ENCODE peak calls at places on chromosomes 13 and 19, in six cellular contexts. V, A, G, J, E and F are unnamed samples.

GRCh38 chr13:30319703-30320102 is 12.4 kb upstream of the KATNAL1 start:
- DNase-seq in V (no peak), A (no peak), G (no peak), J (no peak), E (no peak), F (no peak)

GRCh38 chr19:23917856-23918255 is 3.2 kb downstream of the ZNF726 start:
- DNase-seq in V (no peak), A (no peak), G (no peak), J (no peak), E (no peak), F (no peak)

GRCh38 chr19:46579286-46579944 is 21.7 kb upstream of the CALM3 start:
- DNase-seq in V (peak), A (no peak), G (no peak), J (no peak), E (peak), F (peak)

GRCh38 chr19:4713384-4713951 is 10.2 kb downstream of the DPP9 start:
- DNase-seq in V (no peak), A (no peak), G (peak), J (peak), E (peak), F (no peak)

GRCh38 chr13:110993788-110994187 is 78.9 kb upstream of the ANKRD10 start:
- DNase-seq in V (no peak), A (no peak), G (no peak), J (no peak), E (no peak), F (no peak)

GRCh38 chr13:65744761-65745160 is 1485.4 kb downstream of the PCDH9 start:
- DNase-seq in V (no peak), A (no peak), G (no peak), J (peak), E (no peak), F (no peak)

GRCh38 chr19:46515879-46516350 is 20.2 kb upstream of the PNMA8B start:
- DNase-seq in V (no peak), A (no peak), G (no peak), J (peak), E (peak), F (no peak)

GRCh38 chr13:78601124-78601885 is 2.0 kb downstream of the POU4F1 start:
- DNase-seq in V (peak), A (no peak), G (no peak), J (peak), E (no peak), F (no peak)

GRCh38 chr13:52827839-52828238 is 20.6 kb downstream of the PCDH8 start:
- DNase-seq in V (no peak), A (no peak), G (no peak), J (no peak), E (no peak), F (no peak)

DNA sequence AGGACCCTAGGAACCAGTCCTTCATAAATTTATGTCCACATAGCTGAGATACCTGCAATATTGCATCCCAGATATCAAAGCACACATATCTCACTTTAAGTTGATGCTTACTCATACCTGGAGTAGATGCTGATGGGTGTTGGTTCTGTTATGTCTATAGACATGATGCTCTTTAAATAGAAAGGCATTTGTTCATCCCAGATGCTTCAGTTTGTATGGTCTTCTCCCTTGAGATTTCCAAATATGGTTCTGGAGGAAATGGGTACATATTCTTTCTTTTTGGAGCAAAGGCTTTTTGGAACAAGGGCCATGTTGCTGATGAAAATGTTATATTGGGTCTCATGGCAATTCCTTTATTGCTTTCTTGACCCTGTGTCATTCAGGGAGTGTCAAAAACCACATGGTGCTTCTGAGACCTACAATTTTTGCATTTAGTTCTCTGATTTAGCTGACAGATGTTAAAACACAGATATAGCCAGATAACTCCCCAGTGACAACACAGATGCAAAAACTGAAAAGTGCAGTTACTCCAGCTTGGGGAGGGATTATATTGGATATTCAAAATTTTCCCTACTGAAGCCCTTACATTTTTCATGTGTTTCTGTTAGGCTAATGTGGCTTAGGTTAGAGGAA is 211.4 kb downstream of the KCNRG start:
- DNase-seq in V (no peak), A (no peak), G (no peak), J (no peak), E (no peak), F (no peak)
- TF ChIP-seq CTCF in V (no peak), A (no peak), G (no peak), J (no peak), E (no peak), F (no peak)

DNA sequence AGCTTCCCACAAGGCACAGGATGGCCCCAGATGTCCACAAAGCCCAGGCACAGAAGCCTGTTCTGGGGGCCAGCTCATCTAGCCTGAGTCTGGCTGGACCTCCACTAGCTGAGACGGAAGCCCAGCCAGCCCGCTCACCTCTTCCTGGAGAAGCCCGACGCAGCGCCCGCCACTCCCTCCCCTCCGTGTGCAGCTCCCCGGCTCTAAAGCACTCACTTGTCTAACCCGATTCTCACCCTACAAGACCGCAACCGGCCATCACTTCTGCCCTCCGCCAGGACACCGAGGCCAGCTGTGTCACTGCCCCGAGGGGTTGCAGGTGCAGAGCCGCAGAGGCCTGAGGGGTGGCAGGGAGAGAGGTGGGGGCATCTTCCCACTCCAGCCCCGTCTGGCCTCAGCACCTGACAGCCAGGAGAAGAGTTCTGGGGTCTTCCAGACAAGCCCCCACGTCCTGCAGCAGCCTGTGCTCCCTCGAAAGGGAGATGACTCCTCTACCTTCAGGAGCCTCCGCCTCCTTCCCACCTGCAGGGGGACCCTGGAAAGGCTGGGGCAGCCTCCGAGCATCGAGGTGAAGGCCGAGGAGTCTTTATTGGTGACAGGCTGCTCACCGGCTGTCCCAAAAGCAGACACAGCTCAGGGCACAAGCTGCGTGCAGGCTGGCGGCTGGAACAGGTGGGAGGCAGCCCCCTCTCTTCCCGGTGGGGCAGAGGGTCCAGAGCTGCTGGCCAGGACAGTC is 5.9 kb upstream of the DIRAS1 start:
- DNase-seq in V (no peak), A (no peak), G (no peak), J (no peak), E (no peak), F (peak)
- TF ChIP-seq CTCF in V (no peak), A (no peak), G (no peak), J (no peak), E (no peak), F (no peak)

DNA sequence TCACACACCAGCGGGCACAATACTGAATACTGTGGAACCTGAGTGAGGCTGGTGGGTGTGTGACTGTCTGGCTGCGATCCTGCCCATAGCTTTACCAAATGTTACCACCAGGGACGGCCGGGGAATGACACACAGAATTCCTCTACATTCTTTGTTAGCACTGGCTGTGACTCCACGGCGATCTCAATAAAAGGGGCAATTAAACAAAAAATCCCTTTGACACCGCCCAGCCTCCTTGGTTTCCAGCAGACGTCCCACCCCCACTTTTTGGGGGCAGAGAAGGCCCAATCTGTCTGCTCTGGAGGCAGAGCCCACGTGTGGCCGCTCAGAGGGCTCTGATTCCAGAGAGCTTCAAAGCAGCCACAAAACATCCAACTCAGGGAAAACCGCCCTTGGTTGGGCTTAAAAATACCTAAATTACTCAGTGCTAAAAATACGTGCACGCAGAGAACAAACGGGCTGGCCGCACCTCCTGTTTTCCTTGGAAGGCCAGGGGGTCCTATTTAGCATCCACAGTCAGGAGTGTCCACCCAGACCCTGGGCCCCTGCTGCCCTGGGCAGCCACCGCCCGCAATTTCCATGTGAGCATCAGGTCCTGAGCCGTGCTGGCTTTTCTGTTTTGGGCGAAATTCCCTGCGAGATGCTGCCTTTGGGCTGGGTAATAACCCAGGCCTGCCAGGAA is 47.8 kb downstream of the GADD45B start:
- DNase-seq in V (no peak), A (no peak), G (no peak), J (peak), E (peak), F (no peak)
- TF ChIP-seq CTCF in V (no peak), A (peak), G (no peak), J (peak), E (no peak), F (no peak)

DNA sequence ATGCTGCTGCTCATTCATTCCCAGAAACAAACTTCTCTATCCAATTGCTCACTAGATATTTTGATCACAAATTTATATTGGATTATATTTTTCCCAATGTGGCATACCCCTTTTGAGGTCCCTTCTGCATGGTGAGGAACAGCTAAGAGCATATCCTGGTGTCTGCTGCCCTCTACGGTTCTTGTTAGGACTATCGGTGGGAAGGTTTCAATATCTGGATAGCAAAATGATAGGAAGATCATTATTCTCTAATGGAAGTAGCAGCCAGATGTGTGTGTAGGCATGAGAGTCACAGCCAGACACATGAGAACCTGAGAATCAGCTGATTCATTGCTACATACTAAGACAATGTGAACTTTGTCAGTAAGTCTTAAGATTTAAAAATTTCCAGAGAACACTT is 1422.4 kb upstream of the MIR17HG start:
- DNase-seq in V (peak), A (no peak), G (no peak), J (peak), E (peak), F (peak)
- TF ChIP-seq CTCF in V (no peak), A (no peak), G (no peak), J (peak), E (peak), F (peak)

DNA sequence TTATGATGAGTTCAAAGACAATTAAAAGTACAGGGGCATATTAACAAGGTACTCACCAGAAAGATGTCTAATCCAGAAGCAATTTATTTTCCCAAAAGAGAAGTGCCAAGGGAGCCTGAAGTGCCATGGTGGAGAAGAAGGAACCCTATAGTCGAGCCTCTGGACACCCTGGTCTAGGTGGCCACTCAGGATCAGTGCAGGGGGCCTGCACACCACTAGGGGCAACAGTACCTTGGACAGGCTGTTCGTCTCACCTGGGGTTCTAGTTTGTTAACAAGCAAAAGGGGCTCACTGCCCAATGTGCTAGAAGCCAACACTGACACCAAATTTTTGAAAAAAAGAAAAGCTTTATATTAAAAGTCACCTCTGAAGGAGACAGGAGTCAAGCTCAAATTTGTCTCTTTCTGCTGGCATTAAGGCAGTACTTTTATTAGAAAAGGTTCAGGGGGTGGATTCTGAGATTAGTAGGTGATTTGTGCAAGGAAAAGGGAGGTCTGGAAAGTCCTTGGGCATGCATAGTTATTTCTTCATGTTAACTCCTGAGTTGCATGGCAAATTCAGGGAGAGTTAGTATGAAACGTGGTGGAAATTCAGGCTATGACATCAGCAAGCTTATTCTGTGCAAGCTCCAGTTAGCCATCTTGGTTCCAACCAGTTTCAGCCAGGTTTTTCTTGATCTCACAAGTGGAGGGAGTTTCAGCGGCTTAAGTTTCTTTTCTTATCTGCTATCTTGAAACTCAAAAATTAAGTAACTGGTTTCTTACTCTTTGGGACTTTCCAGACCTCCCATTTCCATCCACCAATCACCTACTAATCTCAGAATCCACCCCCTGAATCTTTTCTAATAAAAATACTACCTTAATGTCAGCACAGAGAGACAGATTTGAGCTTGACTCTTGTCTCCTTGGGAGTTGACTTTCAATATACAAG is 884 bp upstream of the CBY2 start:
- DNase-seq in V (no peak), A (no peak), G (no peak), J (no peak), E (no peak), F (no peak)
- TF ChIP-seq CTCF in V (no peak), A (no peak), G (no peak), J (no peak), E (no peak), F (peak)